ENCODE peak calls at places on chromosome 16, in four cellular contexts. W, E, F and C are unnamed samples.
A peak's percentile ranks its signal among the peaks of the same experiment; 100 is the strongest.

GRCh38 chr16:16086653-16087446 is 136.4 kb downstream of the ABCC6 start:
- DNase-seq in W (no peak), E (no peak), F (no peak), C (no peak)

GRCh38 chr16:67882374-67883145 is 2.1 kb upstream of the NRN1L start:
- DNase-seq in F (no peak), W (peak; percentile 47), E (no peak), C (no peak)

GRCh38 chr16:61780161-61780560 is 256.1 kb downstream of the CDH8 start:
- DNase-seq in E (no peak), F (no peak), W (no peak), C (no peak)

GRCh38 chr16:66508261-66508913 is 41.5 kb downstream of the TK2 start:
- DNase-seq in E (no peak), F (no peak), W (no peak), C (no peak)

GRCh38 chr16:57192720-57193486 is 6.8 kb downstream of the RSPRY1 start:
- DNase-seq in F (no peak), E (no peak), W (no peak), C (no peak)

GRCh38 chr16:80319181-80319580 is 221.6 kb upstream of the DYNLRB2 start:
- DNase-seq in E (peak; percentile 54), W (no peak), F (no peak), C (no peak)

GRCh38 chr16:20803192-20803560 is 3.1 kb downstream of the ERI2 start:
- DNase-seq in E (no peak), W (no peak), F (no peak), C (no peak)

GRCh38 chr16:23934610-23935009 is 98.8 kb downstream of the PRKCB start:
- DNase-seq in E (no peak), W (no peak), F (no peak), C (no peak)

GRCh38 chr16:70572050-70572925 is 48.7 kb downstream of the SF3B3 start:
- DNase-seq in F (no peak), E (no peak), W (no peak), C (no peak)

GRCh38 chr16:11016993-11017392 is 72.6 kb downstream of the CLEC16A start:
- DNase-seq in W (peak; percentile 82), E (peak; percentile 57), F (no peak), C (no peak)

GRCh38 chr16:53457670-53458069 is 23.4 kb downstream of the RBL2 start:
- DNase-seq in W (no peak), E (no peak), F (peak; percentile 68), C (peak; percentile 91)

GRCh38 chr16:53052519-53053501 is at the start of gene CHD9NB:
- DNase-seq in F (no peak), W (no peak), E (peak; percentile 74), C (no peak)

GRCh38 chr16:3800477-3801270 is 79.8 kb downstream of the CREBBP start:
- DNase-seq in E (no peak), W (no peak), F (no peak), C (no peak)

GRCh38 chr16:27174798-27175197 is 28.5 kb upstream of the KDM8 start:
- DNase-seq in F (no peak), W (no peak), E (peak; percentile 21), C (no peak)

GRCh38 chr16:8675183-8676159 is 1.1 kb downstream of the ABAT start:
- DNase-seq in F (peak; percentile 40), W (peak; percentile 24), E (no peak), C (peak; percentile 46)

GRCh38 chr16:49980166-49980565 is 44.9 kb upstream of the CNEP1R1 start:
- DNase-seq in E (no peak), W (no peak), F (no peak), C (no peak)

GRCh38 chr16:89953671-89954406 is 5.3 kb downstream of the DEF8 start:
- DNase-seq in F (no peak), W (no peak), E (no peak), C (no peak)

GRCh38 chr16:12629271-12629670 is 174.4 kb downstream of the CPPED1 start:
- DNase-seq in E (no peak), F (no peak), W (no peak), C (no peak)

GRCh38 chr16:87278191-87279093 is 38.8 kb downstream of the C16orf95 start:
- DNase-seq in F (peak; percentile 11), W (peak; percentile 71), E (peak; percentile 93), C (peak; percentile 4)

GRCh38 chr16:23113185-23113584 is 36.1 kb downstream of the USP31 start:
- DNase-seq in F (no peak), W (no peak), E (no peak), C (no peak)

GRCh38 chr16:6684076-6684673 is 648.5 kb upstream of the RBFOX1 start:
- DNase-seq in F (no peak), W (peak; percentile 20), E (peak; percentile 1), C (no peak)

GRCh38 chr16:11393366-11393765 is 48.1 kb downstream of the RMI2 start:
- DNase-seq in F (no peak), E (no peak), W (no peak), C (no peak)

GRCh38 chr16:51994597-51994996 is 552.3 kb downstream of the TOX3 start:
- DNase-seq in E (no peak), F (no peak), W (no peak), C (no peak)

GRCh38 chr16:51896013-51896412 is 650.9 kb downstream of the TOX3 start:
- DNase-seq in W (no peak), F (no peak), E (no peak), C (no peak)

GRCh38 chr16:55899857-55900256 is 24.7 kb upstream of the CES5A start:
- DNase-seq in F (no peak), W (no peak), E (no peak), C (no peak)

GRCh38 chr16:29877266-29877961 is 14.4 kb upstream of the CDIPT start:
- DNase-seq in F (no peak), E (no peak), W (no peak), C (peak; percentile 33)

GRCh38 chr16:4182581-4183257 is 59.2 kb downstream of the SRL start:
- DNase-seq in E (no peak), W (no peak), F (no peak), C (no peak)

GRCh38 chr16:12317121-12317810 is 340.7 kb downstream of the SNX29 start:
- DNase-seq in F (no peak), E (no peak), W (no peak), C (no peak)

GRCh38 chr16:75372236-75372856 is 61.0 kb downstream of the CFDP1 start:
- DNase-seq in E (no peak), F (no peak), W (no peak), C (no peak)

GRCh38 chr16:75138636-75139035 is 9.7 kb upstream of the ZFP1 start:
- DNase-seq in F (no peak), W (no peak), E (no peak), C (no peak)

GRCh38 chr16:54166342-54166865 is 120.2 kb downstream of the IRX3 start:
- DNase-seq in F (no peak), W (no peak), E (no peak), C (no peak)

GRCh38 chr16:75860654-75861053 is 134.4 kb upstream of the CPHXL start:
- DNase-seq in F (no peak), E (no peak), W (no peak), C (no peak)

GRCh38 chr16:3115011-3115410 is 2.6 kb downstream of the ZNF205 start:
- DNase-seq in F (no peak), E (no peak), W (peak; percentile 65), C (no peak)